ENCODE peak calls at places on chromosomes 11 and 22, in four cellular contexts. A is lower leg skin; M is stimulated activated naive CD8-positive, alpha-beta T cell treated with anti-CD3 and anti-CD28 coated beads, Interleukin-15, amount 100 ng/mL, for 72 hours; Q is fibroblast of the conjunctiva. O is an unnamed sample.

GRCh38 chr22:38766076-38766777 is 10.4 kb upstream of the SUN2 start:
- DNase-seq in Q (no peak), M (no peak), A (peak), O (peak)

GRCh38 chr11:125180413-125181305 is 16.1 kb downstream of the PKNOX2 start:
- DNase-seq in A (no peak), Q (no peak), M (no peak), O (no peak)

GRCh38 chr22:40654522-40655167 is 18.1 kb upstream of the MRTFA start:
- DNase-seq in M (no peak), A (no peak), Q (peak), O (no peak)

GRCh38 chr11:56513280-56513679 is 22.1 kb upstream of the OR5M8 start:
- DNase-seq in A (no peak), Q (no peak), M (no peak), O (no peak)

GRCh38 chr11:111379500-111380136 is 543 bp upstream of the POU2AF1 start:
- DNase-seq in A (no peak), Q (no peak), M (peak), O (no peak)

GRCh38 chr11:69253028-69253427 is 40.9 kb upstream of the MYEOV start:
- DNase-seq in A (no peak), M (no peak), Q (peak), O (no peak)

GRCh38 chr22:26172389-26172990 is 3.2 kb downstream of the SEZ6L start:
- DNase-seq in M (no peak), Q (peak), A (no peak), O (no peak)

GRCh38 chr11:96317985-96318384 is 25.0 kb downstream of the MAML2 start:
- DNase-seq in Q (no peak), A (no peak), M (no peak), O (no peak)

GRCh38 chr11:68552542-68552941 is 92.0 kb downstream of the PPP6R3 start:
- DNase-seq in Q (no peak), M (no peak), A (no peak), O (no peak)

GRCh38 chr11:134233729-134234179 is 9.3 kb downstream of the VPS26B start:
- DNase-seq in M (no peak), A (no peak), Q (no peak), O (no peak)

GRCh38 chr11:1869427-1870325 is 16.8 kb downstream of the LSP1 start:
- DNase-seq in M (no peak), Q (no peak), A (no peak), O (no peak)